ENCODE peak calls at places on chromosomes 16 and 17, in four cellular contexts. A is HL-60, F is K562, C is GM12878. Y is an unnamed sample.

GRCh38 chr17:18262641-18263040 is 2.2 kb downstream of the MIEF2 start:
- DNase-seq in A (no peak), F (no peak), C (no peak), Y (no peak)

GRCh38 chr17:50432125-50432762 is 6.2 kb downstream of the ACSF2 start:
- DNase-seq in A (no peak), F (no peak), C (no peak), Y (no peak)

GRCh38 chr16:31453255-31454204 is 5.8 kb upstream of the ARMC5 start:
- DNase-seq in A (no peak), F (peak), C (no peak), Y (no peak)

GRCh38 chr17:49913226-49914095 is 55.5 kb upstream of the DLX4 start:
- DNase-seq in A (no peak), F (peak), C (no peak), Y (no peak)

GRCh38 chr16:76607317-76607716 is 330.1 kb downstream of the CNTNAP4 start:
- DNase-seq in A (no peak), F (no peak), C (no peak), Y (no peak)

GRCh38 chr16:70402916-70403659 is 35.8 kb downstream of the ST3GAL2 start:
- DNase-seq in A (peak), F (no peak), C (no peak), Y (no peak)

GRCh38 chr17:42782402-42783061 is 2.1 kb downstream of the WNK4 start:
- DNase-seq in A (no peak), F (no peak), C (no peak), Y (no peak)

GRCh38 chr17:19011581-19011980 is 7.0 kb upstream of the FAM83G start:
- DNase-seq in A (no peak), F (no peak), C (no peak), Y (no peak)

GRCh38 chr17:61248399-61248798 is 151.2 kb upstream of the TBX2 start:
- DNase-seq in A (no peak), F (no peak), C (no peak), Y (no peak)

GRCh38 chr16:52871481-52871880 is 181.2 kb downstream of the CHD9NB start:
- DNase-seq in A (no peak), F (no peak), C (no peak), Y (no peak)

GRCh38 chr17:732788-733720 is 658 bp downstream of the TLCD3A start:
- DNase-seq in A (no peak), F (peak), C (no peak), Y (no peak)

GRCh38 chr17:34306466-34306865 is 12.8 kb upstream of the CCL8 start:
- DNase-seq in A (no peak), F (peak), C (no peak), Y (no peak)

GRCh38 chr17:31859487-31860008 is 504 bp upstream of the COPRS start:
- DNase-seq in A (no peak), F (no peak), C (no peak), Y (no peak)

GRCh38 chr17:72863511-72864175 is 228.8 kb downstream of the SLC39A11 start:
- DNase-seq in A (no peak), F (no peak), C (peak), Y (no peak)

GRCh38 chr17:17919169-17920107 is 52.8 kb downstream of the TOM1L2 start:
- DNase-seq in A (no peak), F (peak), C (peak), Y (peak)

GRCh38 chr16:27287051-27287811 is 18.7 kb upstream of the NSMCE1 start:
- DNase-seq in A (no peak), F (no peak), C (no peak), Y (no peak)

GRCh38 chr16:83891742-83892141 is 7.2 kb upstream of the MLYCD start:
- DNase-seq in A (no peak), F (no peak), C (no peak), Y (no peak)

GRCh38 chr16:50626868-50627267 is 54.2 kb downstream of the SNX20 start:
- DNase-seq in A (no peak), F (no peak), C (no peak), Y (no peak)

GRCh38 chr16:67804853-67805542 is 1.4 kb downstream of the RANBP10 start:
- DNase-seq in A (no peak), F (no peak), C (no peak), Y (no peak)

GRCh38 chr16:67805718-67806427 is 487 bp downstream of the RANBP10 start:
- DNase-seq in A (no peak), F (no peak), C (no peak), Y (no peak)

GRCh38 chr16:67803894-67804293 is 2.5 kb downstream of the RANBP10 start:
- DNase-seq in A (no peak), F (no peak), C (no peak), Y (no peak)

GRCh38 chr16:67800252-67801046 is 5.9 kb downstream of the RANBP10 start:
- DNase-seq in A (no peak), F (peak), C (no peak), Y (no peak)

GRCh38 chr16:67801889-67802288 is 4.5 kb downstream of the RANBP10 start:
- DNase-seq in A (no peak), F (no peak), C (peak), Y (no peak)
- TF ChIP-seq SPI1 in A (no peak), F (no peak), C (peak), Y (peak)

GRCh38 chr17:74408830-74409229 is 23.1 kb upstream of the GPRC5C start:
- DNase-seq in A (no peak), F (no peak), C (no peak), Y (no peak)

GRCh38 chr17:74404802-74405201 is 27.1 kb upstream of the GPRC5C start:
- DNase-seq in A (no peak), F (no peak), C (no peak), Y (no peak)

GRCh38 chr17:74407384-74407783 is 24.5 kb upstream of the GPRC5C start:
- DNase-seq in A (no peak), F (no peak), C (no peak), Y (no peak)

GRCh38 chr17:74410001-74410443 is 21.9 kb upstream of the GPRC5C start:
- DNase-seq in A (no peak), F (no peak), C (no peak), Y (no peak)

DNA sequence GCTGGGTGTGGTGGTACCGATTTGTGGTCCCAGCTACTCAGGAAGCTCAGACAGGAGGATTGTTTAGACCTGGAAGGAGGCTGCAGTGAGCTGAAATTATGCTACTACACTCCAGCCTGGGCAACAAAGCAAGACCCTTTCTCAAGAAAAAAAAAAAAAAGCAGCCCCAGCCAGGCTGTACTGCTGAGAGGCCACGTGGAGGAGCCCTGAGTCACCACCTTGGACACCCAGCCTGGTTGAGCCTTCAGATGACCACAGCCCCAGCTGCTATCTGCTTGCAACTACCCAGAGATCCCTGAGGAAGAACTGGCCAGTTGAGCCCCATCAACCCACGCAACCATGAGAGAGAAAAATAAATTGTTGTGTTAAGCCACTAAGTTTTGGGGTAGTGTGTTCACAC is 23.6 kb upstream of the GPRC5C start:
- DNase-seq in A (no peak), F (peak), C (no peak), Y (no peak)
- TF ChIP-seq SPI1 in A (no peak), F (no peak), C (no peak), Y (no peak)

GRCh38 chr17:76544123-76544915 is 4.5 kb downstream of the PRCD start:
- DNase-seq in A (no peak), F (no peak), C (no peak), Y (no peak)
- TF ChIP-seq SPI1 in A (no peak), F (no peak), C (no peak), Y (no peak)

GRCh38 chr17:70098030-70098429 is 23.0 kb downstream of the KCNJ16 start:
- DNase-seq in A (no peak), F (no peak), C (no peak), Y (no peak)
- TF ChIP-seq SPI1 in A (no peak), F (no peak), C (no peak), Y (no peak)